ENCODE peak calls at places on chromosomes 12 and 14, in six cellular contexts. S, L, G, B, M and T are unnamed samples.

GRCh38 chr14:106691601-106692291 is 1165.4 kb downstream of the TMEM121 start:
- DNase-seq in M (peak; percentile 79), G (no peak), B (no peak), S (peak; percentile 70), L (no peak), T (no peak)

GRCh38 chr14:62956413-62956812 is 88.8 kb downstream of the KCNH5 start:
- DNase-seq in S (no peak), G (no peak), M (no peak), B (no peak), L (no peak), T (no peak)

GRCh38 chr12:102992297-102992696 is 34.8 kb downstream of the ASCL1 start:
- DNase-seq in G (no peak), B (no peak), L (no peak), S (no peak), M (peak; percentile 45), T (no peak)

GRCh38 chr12:53616950-53617349 is 9.2 kb downstream of the ATF7 start:
- DNase-seq in L (no peak), B (no peak), S (no peak), M (no peak), G (no peak), T (no peak)

GRCh38 chr12:112891093-112892024 is 15.4 kb upstream of the OAS1 start:
- DNase-seq in S (no peak), G (no peak), B (no peak), M (no peak), L (no peak), T (no peak)

GRCh38 chr12:100158535-100158934 is 15.9 kb upstream of the BLTP3B start:
- DNase-seq in B (no peak), G (no peak), S (no peak), M (no peak), L (no peak), T (no peak)

GRCh38 chr12:96751626-96752025 is 155.4 kb upstream of the NEDD1 start:
- DNase-seq in S (no peak), L (no peak), G (no peak), M (no peak), B (no peak), T (no peak)

GRCh38 chr12:57889541-57889989 is 43.0 kb upstream of the CTDSP2 start:
- DNase-seq in S (no peak), L (no peak), B (peak; percentile 86), M (no peak), G (peak; percentile 34), T (no peak)

GRCh38 chr12:95694148-95694547 is 96.4 kb downstream of the NTN4 start:
- DNase-seq in B (no peak), M (no peak), S (no peak), L (no peak), G (peak; percentile 9), T (no peak)

GRCh38 chr14:89910706-89911017 is 43.9 kb downstream of the EFCAB11 start:
- DNase-seq in M (no peak), L (no peak), S (no peak), B (no peak), G (no peak), T (no peak)

GRCh38 chr14:92848941-92849340 is 54.8 kb downstream of the GOLGA5 start:
- DNase-seq in G (no peak), M (no peak), S (no peak), L (no peak), B (no peak), T (no peak)

GRCh38 chr12:123571343-123571813 is 13.0 kb upstream of the TMED2 start:
- DNase-seq in B (peak; percentile 73), L (peak; percentile 33), M (no peak), G (peak; percentile 34), S (peak; percentile 24), T (no peak)

GRCh38 chr12:98861232-98861631 is 216.1 kb downstream of the APAF1 start:
- DNase-seq in G (no peak), M (no peak), B (no peak), L (no peak), S (no peak), T (no peak)

GRCh38 chr14:105348945-105349699 is 34.6 kb downstream of the PACS2 start:
- DNase-seq in M (no peak), L (no peak), S (no peak), G (no peak), B (no peak), T (no peak)

GRCh38 chr12:102478416-102479098 is 1.8 kb downstream of the IGF1 start:
- DNase-seq in S (peak; percentile 42), M (peak; percentile 82), B (no peak), G (peak; percentile 64), L (no peak), T (peak; percentile 16)

GRCh38 chr14:20836668-20837338 is 34.2 kb upstream of the RNASE1 start:
- DNase-seq in B (no peak), G (peak; percentile 65), L (peak; percentile 66), M (no peak), S (no peak), T (no peak)

GRCh38 chr12:109418848-109419474 is 58.1 kb downstream of the KCTD10 start:
- DNase-seq in S (no peak), L (no peak), M (no peak), B (no peak), G (no peak), T (no peak)

GRCh38 chr12:84874125-84874824 is 38.3 kb downstream of the SLC6A15 start:
- DNase-seq in G (peak; percentile 77), M (no peak), B (no peak), S (no peak), L (peak; percentile 55), T (peak; percentile 16)

GRCh38 chr12:88952543-88952942 is 372.3 kb upstream of the KITLG start:
- DNase-seq in S (no peak), L (peak; percentile 65), M (no peak), B (no peak), G (no peak), T (no peak)

GRCh38 chr14:89027097-89027740 is 202.8 kb downstream of the TTC8 start:
- DNase-seq in L (peak; percentile 13), G (peak; percentile 84), M (no peak), B (no peak), S (no peak), T (peak; percentile 42)

GRCh38 chr14:35708072-35708471 is 101.0 kb downstream of the RALGAPA1 start:
- DNase-seq in M (no peak), G (no peak), S (no peak), B (no peak), L (no peak), T (no peak)

GRCh38 chr12:31478425-31478824 is 112.5 kb downstream of the DENND5B start:
- DNase-seq in L (no peak), S (no peak), M (no peak), B (no peak), G (no peak), T (no peak)

DNA sequence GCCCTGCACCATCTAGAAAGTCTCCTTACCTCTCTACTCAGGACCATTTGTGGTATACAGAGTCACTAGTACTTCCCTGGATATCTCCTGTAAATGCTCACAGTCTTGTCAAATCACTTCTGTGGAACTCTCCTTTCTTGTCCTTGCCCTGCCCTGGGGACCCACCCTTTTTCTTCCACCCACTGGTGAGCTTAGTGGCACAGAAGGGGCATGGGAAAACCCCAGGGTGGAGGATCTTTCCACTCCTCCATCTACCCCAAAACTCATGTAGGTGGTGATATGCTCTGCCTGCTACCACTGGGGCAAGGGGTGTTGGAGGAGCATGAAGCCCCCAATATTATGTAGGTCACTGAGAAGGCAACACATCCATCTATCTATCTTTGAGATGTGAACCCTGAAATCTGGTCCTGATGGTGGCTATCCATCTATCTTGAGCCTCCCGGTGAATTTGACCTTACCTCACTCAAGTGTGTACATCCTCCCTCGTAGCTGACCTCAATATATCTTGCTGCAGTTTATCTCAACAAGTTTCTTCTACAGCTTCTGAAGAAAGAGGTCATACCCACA is 943 bp downstream of the TESPA1 start:
- DNase-seq in S (no peak), G (no peak), B (no peak), M (no peak), L (no peak), T (no peak)
- H3K27ac ChIP-seq in S (peak overlapping the region; percentile 91), G (no peak overlapping the region), B (no peak overlapping the region), M (peak overlapping the region; percentile 94), L (no peak overlapping the region), T (no peak overlapping the region)

DNA sequence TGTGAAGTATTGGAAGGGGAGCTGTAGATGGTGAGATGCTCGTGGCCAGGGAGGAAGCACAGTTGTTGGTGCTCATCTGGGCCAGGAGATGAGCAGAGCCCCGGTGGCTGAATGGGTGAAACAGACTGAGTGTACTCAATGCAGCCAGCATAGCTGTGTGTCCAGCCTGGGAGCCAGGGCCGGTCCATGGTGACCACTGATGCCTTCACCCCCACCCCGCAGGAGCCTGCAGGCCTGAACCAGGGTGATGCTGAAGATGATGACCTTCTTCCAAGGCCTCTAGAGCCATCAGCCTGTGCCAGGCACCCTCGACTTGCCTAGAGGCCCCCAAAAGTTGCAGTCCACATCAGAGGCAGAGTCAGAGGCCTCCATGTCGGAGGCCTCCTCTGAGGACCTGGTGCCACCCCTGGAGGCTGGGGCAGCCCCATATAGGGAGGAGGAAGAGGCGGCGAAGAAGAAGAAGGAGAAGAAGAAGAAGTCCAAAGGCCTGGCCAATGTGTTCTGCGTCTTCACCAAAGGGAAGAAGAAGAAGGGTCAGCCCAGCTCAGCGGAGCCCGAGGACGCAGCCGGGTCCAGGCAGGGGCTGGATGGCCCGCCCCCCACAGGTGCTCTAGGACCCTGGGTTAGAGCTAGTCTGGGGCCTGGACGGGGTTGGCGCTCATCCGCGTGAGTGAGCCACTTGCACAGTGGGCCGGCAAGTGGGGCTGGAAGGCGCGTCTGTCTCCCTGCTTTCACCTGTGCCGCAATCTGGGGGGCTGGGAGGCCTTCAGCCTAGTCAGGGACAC is 3.0 kb downstream of the TNFAIP2 start:
- DNase-seq in L (no peak), S (no peak), B (no peak), G (no peak), M (no peak), T (no peak)
- H3K4me1 ChIP-seq in L (peaks cover 35% of the 10 kb centered on the region), S (no peaks in the 10 kb centered on the region), B (no peaks in the 10 kb centered on the region), G (peaks cover 23% of the 10 kb centered on the region), M (peaks cover 15% of the 10 kb centered on the region), T (peaks cover 63% of the 10 kb centered on the region)

GRCh38 chr14:69882086-69882864 is 3.1 kb downstream of the SMOC1 start:
- DNase-seq in B (no peak), S (no peak), L (no peak), M (no peak), G (peak; percentile 87), T (no peak)

GRCh38 chr14:69879175-69880047 is at the start of gene SMOC1:
- DNase-seq in B (peak; percentile 58), M (no peak), G (peak; percentile 95), L (no peak), S (no peak), T (no peak)

GRCh38 chr14:69880051-69880487 is 853 bp downstream of the SMOC1 start:
- DNase-seq in G (peak; percentile 60), B (no peak), S (no peak), M (no peak), L (no peak), T (no peak)

GRCh38 chr14:69882915-69883314 is 3.7 kb downstream of the SMOC1 start:
- DNase-seq in B (no peak), G (no peak), S (no peak), L (no peak), M (no peak), T (no peak)

DNA sequence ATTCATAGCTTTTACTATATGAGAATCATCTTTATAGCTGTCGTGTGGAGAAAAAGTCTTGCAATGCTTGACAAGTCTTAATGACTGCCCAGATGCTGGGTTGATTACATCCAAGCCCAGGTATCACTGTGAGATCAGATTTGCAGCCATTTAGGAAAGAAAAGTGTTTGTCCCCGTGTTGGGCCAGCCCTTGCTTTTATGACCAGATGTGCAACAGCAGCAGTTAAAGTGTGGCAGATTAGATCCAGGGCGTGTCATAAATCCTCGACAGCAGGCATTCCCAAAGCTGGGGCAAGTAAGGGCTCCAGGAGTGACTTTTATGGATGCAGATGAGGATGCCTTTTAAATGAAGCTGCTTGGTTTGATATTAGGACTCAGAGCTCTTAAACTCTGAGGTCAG is 1.6 kb downstream of the SMOC1 start:
- DNase-seq in S (no peak), G (peak; percentile 10), L (no peak), B (no peak), M (no peak), T (no peak)
- H3K4me3 ChIP-seq in S (no peak overlapping the region), G (peak overlapping the region; percentile 94), L (no peak overlapping the region), B (peak overlapping the region; percentile 87), M (no peak overlapping the region), T (no peak overlapping the region)

GRCh38 chr12:7066596-7066995 is 6.1 kb downstream of the C1S start:
- DNase-seq in M (no peak), L (no peak), G (no peak), S (no peak), B (no peak), T (no peak)
- H3K27ac ChIP-seq in M (no peak overlapping the region), L (no peak overlapping the region), G (no peak overlapping the region), S (no peak overlapping the region), B (no peak overlapping the region), T (no peak overlapping the region)